ENCODE peak calls at places on chromosomes 6 and 20, in ten cellular contexts. Y is PC-9, C is keratinocyte, X is fibroblast of lung, Q is neural progenitor cell, L is GM12878, F is K562, N is astrocyte, K is PC-3, T is hepatocyte. R is an unnamed sample.
A peak's percentile ranks its signal among the peaks of the same experiment; 100 is the strongest.

GRCh38 chr6:168606722-168607121 is 165.7 kb downstream of the SMOC2 start:
- DNase-seq in Y (no peak), C (no peak), X (no peak), Q (no peak), L (no peak), F (no peak), N (no peak), K (no peak), T (no peak), R (no peak)

GRCh38 chr20:10179574-10180298 is 38.9 kb upstream of the SNAP25 start:
- DNase-seq in Y (no peak), C (no peak), X (peak; percentile 35), Q (peak; percentile 53), L (no peak), F (no peak), N (no peak), K (peak; percentile 44), T (no peak), R (no peak)

GRCh38 chr6:17589402-17590116 is 10.5 kb upstream of the FAM8A1 start:
- DNase-seq in Y (peak; percentile 94), C (peak; percentile 78), X (peak; percentile 66), Q (peak; percentile 11), L (no peak), F (no peak), N (peak; percentile 96), K (peak; percentile 93), T (peak; percentile 64), R (peak; percentile 29)

GRCh38 chr6:116278853-116279231 is 888 bp downstream of the TSPYL1 start:
- DNase-seq in Y (no peak), C (no peak), X (peak; percentile 58), Q (no peak), L (no peak), F (peak; percentile 55), N (no peak), K (no peak), T (no peak), R (no peak)

GRCh38 chr6:48290595-48290994 is 179.6 kb upstream of the PTCHD4 start:
- DNase-seq in Y (no peak), C (no peak), X (no peak), Q (no peak), L (no peak), F (no peak), N (no peak), K (no peak), T (no peak), R (no peak)

GRCh38 chr20:14829897-14830296 is 492.5 kb upstream of the FLRT3 start:
- DNase-seq in Y (no peak), C (no peak), X (no peak), Q (no peak), L (peak; percentile 86), F (no peak), N (no peak), K (no peak), T (no peak), R (no peak)

GRCh38 chr6:34436803-34437643 is 11.2 kb upstream of the RPS10 start:
- DNase-seq in Y (no peak), C (no peak), X (no peak), Q (no peak), L (no peak), F (no peak), N (no peak), K (no peak), T (no peak), R (peak; percentile 30)

GRCh38 chr6:72769459-72770125 is 147.7 kb downstream of the KCNQ5 start:
- DNase-seq in Y (no peak), C (no peak), X (no peak), Q (no peak), L (no peak), F (no peak), N (no peak), K (no peak), T (no peak), R (no peak)

GRCh38 chr20:2814587-2815051 is at the start of gene C20orf141:
- DNase-seq in Y (peak; percentile 92), C (peak; percentile 86), X (peak; percentile 96), Q (no peak), L (no peak), F (peak; percentile 68), N (peak; percentile 94), K (peak; percentile 99), T (peak; percentile 77), R (no peak)

GRCh38 chr20:58584051-58584824 is 66.8 kb upstream of the STX16 start:
- DNase-seq in Y (no peak), C (no peak), X (no peak), Q (no peak), L (no peak), F (no peak), N (no peak), K (no peak), T (no peak), R (no peak)

GRCh38 chr6:13006578-13007300 is 290.2 kb downstream of the PHACTR1 start:
- DNase-seq in Y (no peak), C (no peak), X (no peak), Q (no peak), L (no peak), F (peak; percentile 68), N (peak; percentile 56), K (peak; percentile 33), T (no peak), R (no peak)

GRCh38 chr6:113306552-113307145 is 550.5 kb upstream of the MARCKS start:
- DNase-seq in Y (no peak), C (no peak), X (peak; percentile 18), Q (peak; percentile 75), L (peak; percentile 57), F (peak; percentile 43), N (no peak), K (peak; percentile 68), T (peak; percentile 74), R (peak; percentile 34)

GRCh38 chr20:45114465-45115385 is at the start of gene WFDC5:
- DNase-seq in Y (no peak), C (peak; percentile 94), X (no peak), Q (no peak), L (no peak), F (no peak), N (no peak), K (no peak), T (no peak), R (no peak)

GRCh38 chr20:49385471-49385870 is 97.0 kb downstream of the KCNB1 start:
- DNase-seq in Y (peak; percentile 61), C (no peak), X (peak; percentile 32), Q (peak; percentile 71), L (no peak), F (peak; percentile 33), N (peak; percentile 3), K (peak; percentile 59), T (peak; percentile 33), R (peak; percentile 15)

GRCh38 chr20:23257848-23258746 is 92.5 kb upstream of the NXT1 start:
- DNase-seq in Y (no peak), C (no peak), X (peak; percentile 77), Q (no peak), L (no peak), F (no peak), N (peak; percentile 88), K (peak; percentile 74), T (no peak), R (no peak)

GRCh38 chr6:151389640-151390275 is 1.6 kb downstream of the ZBTB2 start:
- DNase-seq in Y (peak; percentile 64), C (no peak), X (peak; percentile 78), Q (peak; percentile 72), L (no peak), F (peak; percentile 66), N (peak; percentile 55), K (peak; percentile 58), T (peak; percentile 77), R (peak; percentile 63)

GRCh38 chr20:3783068-3783489 is 1.8 kb upstream of the SPEF1 start:
- DNase-seq in Y (no peak), C (no peak), X (no peak), Q (no peak), L (no peak), F (no peak), N (no peak), K (peak; percentile 39), T (no peak), R (no peak)

GRCh38 chr20:19288636-19289035 is 76.2 kb downstream of the SLC24A3 start:
- DNase-seq in Y (no peak), C (no peak), X (no peak), Q (no peak), L (no peak), F (no peak), N (no peak), K (no peak), T (no peak), R (no peak)
- H3K4me1 ChIP-seq in Y (no peaks in the 10 kb centered on the region), C (no peaks in the 10 kb centered on the region), X (no peaks in the 10 kb centered on the region), Q (no peaks in the 10 kb centered on the region), L (no peaks in the 10 kb centered on the region), F (no peaks in the 10 kb centered on the region), N (no peaks in the 10 kb centered on the region), K (no peaks in the 10 kb centered on the region), T (no peaks in the 10 kb centered on the region), R (no peaks in the 10 kb centered on the region)

GRCh38 chr20:61525781-61526431 is 273.8 kb downstream of the CDH4 start:
- DNase-seq in Y (no peak), C (no peak), X (peak; percentile 19), Q (peak; percentile 47), L (no peak), F (peak; percentile 89), N (peak; percentile 8), K (no peak), T (no peak), R (no peak)
- TF ChIP-seq EZH2 in Y (no peak), C (no peak), X (no peak), Q (no peak), L (no peak), F (no peak), N (no peak), K (no peak), T (no peak), R (no peak)

GRCh38 chr6:54991761-54992330 is 145.3 kb downstream of the FAM83B start:
- DNase-seq in Y (no peak), C (no peak), X (no peak), Q (no peak), L (no peak), F (no peak), N (no peak), K (no peak), T (no peak), R (no peak)

GRCh38 chr6:54987906-54988305 is 141.3 kb downstream of the FAM83B start:
- DNase-seq in Y (no peak), C (no peak), X (no peak), Q (no peak), L (no peak), F (no peak), N (no peak), K (no peak), T (no peak), R (no peak)

GRCh38 chr6:54992789-54993188 is 146.2 kb downstream of the FAM83B start:
- DNase-seq in Y (no peak), C (no peak), X (no peak), Q (peak; percentile 14), L (no peak), F (peak; percentile 1), N (no peak), K (no peak), T (no peak), R (peak; percentile 9)

GRCh38 chr6:54988576-54988975 is 142.0 kb downstream of the FAM83B start:
- DNase-seq in Y (no peak), C (no peak), X (peak; percentile 16), Q (no peak), L (no peak), F (no peak), N (peak; percentile 5), K (peak; percentile 57), T (no peak), R (no peak)

GRCh38 chr6:54990001-54990400 is 143.4 kb downstream of the FAM83B start:
- DNase-seq in Y (no peak), C (no peak), X (no peak), Q (no peak), L (no peak), F (no peak), N (no peak), K (peak; percentile 52), T (no peak), R (no peak)
- H3K4me1 ChIP-seq in Y (no peaks in the 10 kb centered on the region), C (no peaks in the 10 kb centered on the region), X (no peaks in the 10 kb centered on the region), Q (no peaks in the 10 kb centered on the region), L (no peaks in the 10 kb centered on the region), F (no peaks in the 10 kb centered on the region), N (no peaks in the 10 kb centered on the region), K (peaks cover 31% of the 10 kb centered on the region), T (no peaks in the 10 kb centered on the region), R (no peaks in the 10 kb centered on the region)

GRCh38 chr6:138521800-138522199 is 22.5 kb upstream of the NHSL1 start:
- DNase-seq in Y (no peak), C (no peak), X (no peak), Q (no peak), L (no peak), F (no peak), N (no peak), K (no peak), T (no peak), R (no peak)
- TF ChIP-seq EZH2 in Y (no peak), C (no peak), X (no peak), Q (no peak), L (no peak), F (no peak), N (no peak), K (no peak), T (no peak), R (no peak)